ENCODE peak calls at places on chromosomes 4 and X, in nine cellular contexts. N, R, U, Y, F, P, S, I and J are unnamed samples.

GRCh38 chrX:9465380-9466114 is 689 bp downstream of the TBL1X start:
- DNase-seq in N (peak), R (no peak), U (no peak), Y (peak), F (peak), P (no peak), S (no peak), I (no peak), J (no peak)

GRCh38 chrX:40734956-40735317 is 405 bp downstream of the MED14 start:
- DNase-seq in N (no peak), R (no peak), U (no peak), Y (peak), F (peak), P (peak), S (no peak), I (peak), J (peak)

GRCh38 chr4:83011779-83012630 is 1.4 kb upstream of the LIN54 start:
- DNase-seq in N (no peak), R (peak), U (peak), Y (peak), F (peak), P (peak), S (peak), I (peak), J (peak)

GRCh38 chr4:158484173-158484885 is 37.4 kb upstream of the RXFP1 start:
- DNase-seq in N (no peak), R (no peak), U (no peak), Y (no peak), F (no peak), P (no peak), S (peak), I (no peak), J (no peak)

GRCh38 chrX:119389854-119390501 is 9.2 kb upstream of the SLC25A43 start:
- DNase-seq in N (no peak), R (no peak), U (no peak), Y (no peak), F (peak), P (no peak), S (no peak), I (no peak), J (no peak)

GRCh38 chrX:115906881-115907280 is 263.7 kb upstream of the AGTR2 start:
- DNase-seq in N (no peak), R (no peak), U (no peak), Y (no peak), F (no peak), P (no peak), S (no peak), I (no peak), J (no peak)

GRCh38 chr4:91488946-91489345 is 814.8 kb upstream of the GRID2 start:
- DNase-seq in N (no peak), R (no peak), U (no peak), Y (no peak), F (no peak), P (no peak), S (no peak), I (no peak), J (no peak)

GRCh38 chrX:132908891-132909290 is 49.5 kb downstream of the HS6ST2 start:
- DNase-seq in N (no peak), R (no peak), U (no peak), Y (no peak), F (no peak), P (no peak), S (no peak), I (no peak), J (no peak)

GRCh38 chr4:135739354-135739753 is 1537.8 kb upstream of the PABPC4L start:
- DNase-seq in N (no peak), R (no peak), U (no peak), Y (no peak), F (no peak), P (no peak), S (no peak), I (peak), J (no peak)

GRCh38 chr4:128579454-128579853 is 230.0 kb upstream of the JADE1 start:
- DNase-seq in N (no peak), R (no peak), U (no peak), Y (no peak), F (no peak), P (no peak), S (no peak), I (no peak), J (no peak)

GRCh38 chr4:108058685-108059440 is 69.2 kb downstream of the HADH start:
- DNase-seq in N (peak), R (peak), U (no peak), Y (no peak), F (no peak), P (no peak), S (peak), I (no peak), J (no peak)

GRCh38 chr4:185874516-185875230 is 62.7 kb upstream of the SORBS2 start:
- DNase-seq in N (no peak), R (no peak), U (no peak), Y (no peak), F (no peak), P (no peak), S (peak), I (peak), J (no peak)

GRCh38 chr4:102404551-102404969 is 59.3 kb upstream of the SLC39A8 start:
- DNase-seq in N (no peak), R (no peak), U (no peak), Y (no peak), F (no peak), P (no peak), S (no peak), I (no peak), J (no peak)

GRCh38 chr4:151689211-151689991 is 71.4 kb downstream of the GATB start:
- DNase-seq in N (no peak), R (no peak), U (no peak), Y (no peak), F (no peak), P (no peak), S (no peak), I (no peak), J (no peak)

GRCh38 chr4:186807809-186808634 is 84.4 kb upstream of the FAT1 start:
- DNase-seq in N (no peak), R (no peak), U (no peak), Y (no peak), F (no peak), P (no peak), S (no peak), I (no peak), J (no peak)

GRCh38 chr4:38177792-38178665 is 217.8 kb downstream of the PTTG2 start:
- DNase-seq in N (peak), R (peak), U (no peak), Y (peak), F (peak), P (peak), S (no peak), I (no peak), J (peak)

GRCh38 chr4:39682133-39682532 is 15.8 kb upstream of the UBE2K start:
- DNase-seq in N (no peak), R (no peak), U (no peak), Y (no peak), F (no peak), P (no peak), S (no peak), I (no peak), J (no peak)

GRCh38 chr4:118173956-118174355 is 139.7 kb downstream of the NDST3 start:
- DNase-seq in N (no peak), R (no peak), U (no peak), Y (no peak), F (no peak), P (no peak), S (peak), I (no peak), J (no peak)

GRCh38 chr4:113444386-113444785 is 317.2 kb downstream of the CAMK2D start:
- DNase-seq in N (no peak), R (no peak), U (no peak), Y (no peak), F (no peak), P (no peak), S (peak), I (no peak), J (no peak)

GRCh38 chrX:41670108-41670507 is 18.7 kb upstream of the GPR34 start:
- DNase-seq in N (no peak), R (no peak), U (no peak), Y (no peak), F (no peak), P (no peak), S (peak), I (no peak), J (no peak)

GRCh38 chr4:40573593-40574311 is 55.9 kb downstream of the RBM47 start:
- DNase-seq in N (no peak), R (no peak), U (no peak), Y (no peak), F (no peak), P (no peak), S (peak), I (no peak), J (peak)

GRCh38 chrX:47321386-47321785 is 49.0 kb upstream of the ZNF157 start:
- DNase-seq in N (no peak), R (no peak), U (peak), Y (peak), F (no peak), P (peak), S (peak), I (peak), J (no peak)

GRCh38 chr4:12319765-12320164 is 891.1 kb upstream of the HS3ST1 start:
- DNase-seq in N (no peak), R (no peak), U (no peak), Y (peak), F (no peak), P (no peak), S (no peak), I (no peak), J (no peak)

GRCh38 chrX:39262641-39263040 is 461.4 kb downstream of the MID1IP1 start:
- DNase-seq in N (no peak), R (no peak), U (no peak), Y (no peak), F (no peak), P (no peak), S (no peak), I (no peak), J (no peak)

GRCh38 chrX:39260965-39261364 is 459.7 kb downstream of the MID1IP1 start:
- DNase-seq in N (no peak), R (no peak), U (no peak), Y (no peak), F (no peak), P (no peak), S (no peak), I (no peak), J (no peak)

GRCh38 chrX:39263946-39264483 is 462.8 kb downstream of the MID1IP1 start:
- DNase-seq in N (no peak), R (no peak), U (no peak), Y (no peak), F (no peak), P (no peak), S (no peak), I (no peak), J (no peak)

GRCh38 chrX:39258331-39258730 is 457.1 kb downstream of the MID1IP1 start:
- DNase-seq in N (no peak), R (no peak), U (no peak), Y (no peak), F (no peak), P (no peak), S (no peak), I (no peak), J (peak)

DNA sequence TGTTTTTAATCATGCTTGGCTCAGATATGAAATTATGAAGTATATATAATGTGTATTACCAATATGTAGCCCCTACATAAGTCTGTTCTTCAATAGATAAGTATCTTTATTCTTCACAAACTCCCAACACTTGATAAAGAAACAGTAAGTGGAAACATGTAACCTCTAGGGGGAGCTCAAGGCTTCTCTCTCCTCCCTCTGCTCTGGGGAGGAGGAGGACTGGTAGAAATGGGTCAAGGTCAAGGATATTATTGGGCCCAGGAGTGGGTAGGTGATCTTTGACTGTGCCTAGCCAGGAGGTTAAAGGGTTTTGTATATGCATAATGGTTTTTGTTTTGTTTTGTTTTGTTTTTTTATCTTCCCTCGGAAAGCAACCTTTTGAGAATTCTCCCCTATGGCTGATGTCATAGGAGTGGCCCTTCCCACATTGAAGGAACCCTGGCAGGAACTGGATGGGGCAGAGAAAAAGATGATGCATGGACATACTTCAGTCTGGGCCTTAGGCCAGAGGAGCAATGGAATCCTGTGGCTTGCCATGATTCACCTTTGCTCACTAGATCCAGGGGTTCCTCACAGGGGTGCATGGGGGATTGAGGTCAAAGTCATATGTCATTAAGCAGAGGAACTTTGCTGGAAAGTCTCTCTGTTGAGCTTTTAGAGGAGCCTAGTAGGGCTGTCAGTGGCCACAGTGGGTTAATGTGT is 460.3 kb downstream of the MID1IP1 start:
- DNase-seq in N (no peak), R (no peak), U (no peak), Y (no peak), F (no peak), P (no peak), S (no peak), I (peak), J (no peak)
- TF ChIP-seq POLR2A in N (no peak), R (no peak), U (no peak), Y (no peak), F (no peak), P (no peak), S (no peak), I (no peak), J (no peak)

GRCh38 chrX:5617666-5618065 is 611.0 kb downstream of the NLGN4X start:
- DNase-seq in N (no peak), R (no peak), U (no peak), Y (no peak), F (no peak), P (no peak), S (no peak), I (no peak), J (no peak)
- H3K4me3 ChIP-seq in N (no peak), R (no peak), U (no peak), Y (no peak), F (no peak), P (no peak), S (no peak), I (no peak), J (no peak)

GRCh38 chr4:73404457-73404856 is 370 bp downstream of the ALB start:
- DNase-seq in N (no peak), R (no peak), U (no peak), Y (no peak), F (no peak), P (no peak), S (no peak), I (no peak), J (no peak)

GRCh38 chr4:73401412-73401811 is 2.7 kb upstream of the ALB start:
- DNase-seq in N (no peak), R (no peak), U (no peak), Y (no peak), F (no peak), P (no peak), S (no peak), I (no peak), J (no peak)

GRCh38 chr4:73406548-73406875 is 2.4 kb downstream of the ALB start:
- DNase-seq in N (no peak), R (no peak), U (no peak), Y (no peak), F (no peak), P (no peak), S (no peak), I (no peak), J (no peak)

GRCh38 chr4:73405138-73405537 is 1.1 kb downstream of the ALB start:
- DNase-seq in N (no peak), R (no peak), U (no peak), Y (no peak), F (no peak), P (no peak), S (no peak), I (no peak), J (no peak)

DNA sequence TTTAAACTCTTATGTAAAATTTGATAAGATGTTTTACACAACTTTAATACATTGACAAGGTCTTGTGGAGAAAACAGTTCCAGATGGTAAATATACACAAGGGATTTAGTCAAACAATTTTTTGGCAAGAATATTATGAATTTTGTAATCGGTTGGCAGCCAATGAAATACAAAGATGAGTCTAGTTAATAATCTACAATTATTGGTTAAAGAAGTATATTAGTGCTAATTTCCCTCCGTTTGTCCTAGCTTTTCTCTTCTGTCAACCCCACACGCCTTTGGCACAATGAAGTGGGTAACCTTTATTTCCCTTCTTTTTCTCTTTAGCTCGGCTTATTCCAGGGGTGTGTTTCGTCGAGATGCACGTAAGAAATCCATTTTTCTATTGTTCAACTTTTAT is at the start of gene ALB:
- DNase-seq in N (no peak), R (no peak), U (no peak), Y (no peak), F (peak), P (no peak), S (no peak), I (no peak), J (no peak)
- TF ChIP-seq POLR2A in N (no peak), R (no peak), U (no peak), Y (no peak), F (peak), P (no peak), S (no peak), I (no peak), J (no peak)

DNA sequence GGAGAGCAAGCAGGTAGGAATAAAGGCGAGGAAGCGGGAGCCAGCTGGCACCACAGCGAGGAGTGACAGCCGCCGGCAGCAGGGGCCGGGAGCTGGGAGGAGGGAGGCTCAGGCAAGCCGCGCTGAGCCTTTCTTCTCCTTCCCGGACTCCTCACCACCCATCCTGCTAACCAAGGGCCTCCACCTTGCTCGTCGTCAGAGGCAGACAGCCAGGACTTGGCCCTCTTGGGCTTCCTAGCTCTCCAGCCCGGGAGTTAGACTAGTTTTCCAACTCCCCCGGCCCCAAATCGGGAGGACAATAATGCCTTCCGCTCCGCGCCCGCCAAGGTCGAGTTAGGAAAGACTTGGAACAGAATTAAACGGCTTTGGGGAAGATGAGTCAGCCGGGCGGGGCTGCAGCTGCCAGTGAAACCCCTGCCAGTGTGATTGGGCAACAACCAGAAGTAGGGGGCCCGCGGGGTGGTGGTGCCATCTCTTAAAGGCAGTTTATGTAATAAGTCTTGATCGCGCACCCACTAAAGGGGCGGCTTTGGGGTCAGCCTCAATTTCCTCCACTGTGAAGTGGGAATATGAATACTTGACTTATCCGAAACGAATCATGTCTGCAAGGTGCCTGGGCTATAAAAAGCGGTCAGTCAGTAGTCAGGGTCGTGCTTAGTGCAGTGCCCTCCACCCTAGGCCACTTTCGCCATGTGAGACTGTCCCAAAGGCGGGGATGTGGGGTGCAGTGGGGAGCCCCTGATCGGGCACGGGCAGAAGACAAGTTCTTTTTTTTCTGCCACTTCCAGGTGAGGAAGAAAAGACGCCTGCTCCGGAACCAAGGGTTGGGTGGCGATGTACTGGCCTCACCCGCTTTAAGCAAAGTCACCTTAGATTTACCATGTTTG is 6.7 kb upstream of the HSD17B10 start:
- DNase-seq in N (no peak), R (peak), U (peak), Y (peak), F (peak), P (peak), S (peak), I (peak), J (peak)
- H3K4me3 ChIP-seq in N (no peak), R (no peak), U (peak), Y (no peak), F (peak), P (peak), S (peak), I (peak), J (peak)

GRCh38 chr4:24912252-24913098 is at the start of gene CCDC149:
- DNase-seq in N (peak), R (no peak), U (peak), Y (peak), F (peak), P (peak), S (peak), I (peak), J (peak)
- TF ChIP-seq POLR2A in N (peak), R (no peak), U (peak), Y (peak), F (peak), P (no peak), S (peak), I (peak), J (peak)

DNA sequence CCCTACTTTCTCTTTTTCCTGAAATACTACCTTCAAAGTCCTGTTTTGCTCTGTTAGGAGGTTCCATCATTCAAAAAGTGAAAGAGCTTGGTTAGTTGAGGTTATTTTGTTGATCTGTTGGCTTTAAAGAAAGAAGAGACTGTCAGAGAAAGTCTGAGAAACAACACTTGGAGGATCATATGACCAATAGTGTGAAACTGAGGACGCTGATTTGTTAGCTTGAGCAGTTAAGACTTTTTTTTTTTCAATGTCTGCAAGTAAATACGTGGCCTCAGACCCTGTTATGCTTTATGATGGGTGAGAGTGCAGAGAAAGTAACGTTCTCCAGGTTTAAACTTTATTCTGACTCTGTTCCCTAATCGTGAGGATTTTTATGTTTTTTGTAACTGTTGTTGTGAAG is 45.9 kb downstream of the GAB1 start:
- DNase-seq in N (no peak), R (no peak), U (no peak), Y (no peak), F (no peak), P (no peak), S (peak), I (no peak), J (no peak)
- H3K4me3 ChIP-seq in N (no peak), R (no peak), U (no peak), Y (no peak), F (no peak), P (peak), S (no peak), I (no peak), J (no peak)

GRCh38 chr4:168319486-168320019 is 1.0 kb upstream of the DDX60 start:
- DNase-seq in N (no peak), R (no peak), U (no peak), Y (no peak), F (no peak), P (no peak), S (no peak), I (no peak), J (no peak)

GRCh38 chr4:168321006-168321405 is 2.5 kb upstream of the DDX60 start:
- DNase-seq in N (no peak), R (no peak), U (no peak), Y (no peak), F (no peak), P (no peak), S (no peak), I (peak), J (no peak)

DNA sequence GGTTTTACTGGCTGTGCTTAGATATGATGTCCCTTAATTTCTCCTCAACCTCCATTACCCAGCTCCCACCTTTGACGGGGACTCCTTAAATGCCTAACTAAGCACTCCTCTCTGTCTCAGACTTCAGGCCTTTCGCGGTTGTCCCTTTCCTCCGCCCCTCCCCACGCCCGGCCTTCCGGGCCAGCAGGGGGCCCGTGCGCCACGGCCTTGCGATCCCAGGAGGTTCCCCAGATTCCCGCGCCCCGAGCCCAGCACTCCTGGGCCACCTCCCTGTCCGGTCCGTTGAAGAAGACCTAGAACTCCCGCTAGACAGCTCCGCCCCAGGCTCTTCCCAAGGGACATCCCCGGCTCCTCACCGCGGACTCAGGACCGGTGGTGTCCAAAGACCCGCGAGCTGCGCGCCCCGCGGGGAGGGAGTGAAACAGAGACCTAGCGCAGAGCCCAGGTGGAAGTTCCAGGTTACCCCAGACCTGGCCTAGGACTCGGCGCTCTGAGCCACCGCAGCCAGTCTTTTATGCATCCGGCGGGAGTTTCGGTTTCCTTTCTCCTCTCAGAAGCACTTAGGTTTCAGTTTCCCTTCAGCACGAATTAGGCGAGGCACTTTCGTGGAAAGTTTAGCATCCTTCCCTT is at the start of gene DDX60:
- DNase-seq in N (peak), R (peak), U (peak), Y (peak), F (peak), P (peak), S (peak), I (peak), J (peak)
- TF ChIP-seq POLR2A in N (peak), R (no peak), U (no peak), Y (peak), F (peak), P (peak), S (peak), I (peak), J (peak)